ENCODE peak calls at places on chromosomes 2 and 18, in seven cellular contexts. E, R, A, W, C, J and U are unnamed samples.

GRCh38 chr18:67590571-67591141 is 74.1 kb upstream of the DSEL start:
- DNase-seq in R (no peak), A (no peak), J (no peak), E (no peak), C (no peak), W (no peak), U (no peak)

GRCh38 chr2:217147751-217148318 is 288.0 kb upstream of the TNP1 start:
- DNase-seq in C (no peak), J (no peak), R (no peak), A (no peak), E (no peak), W (no peak), U (no peak)

GRCh38 chr2:237575869-237576862 is 9.8 kb downstream of the PRLH start:
- DNase-seq in A (no peak), C (no peak), W (no peak), R (no peak), J (no peak), E (no peak), U (no peak)

GRCh38 chr2:142180820-142181533 is 50.2 kb upstream of the LRP1B start:
- DNase-seq in E (no peak), R (peak), J (no peak), A (no peak), W (no peak), C (no peak), U (no peak)

GRCh38 chr18:32891797-32892196 is 119.0 kb upstream of the KLHL14 start:
- DNase-seq in A (no peak), W (no peak), C (no peak), R (no peak), E (no peak), J (no peak), U (no peak)

GRCh38 chr2:101967826-101968498 is 23.8 kb upstream of the IL1R2 start:
- DNase-seq in C (no peak), E (no peak), A (no peak), J (no peak), R (no peak), W (peak), U (no peak)

GRCh38 chr18:79396431-79397287 is 929 bp downstream of the NFATC1 start:
- DNase-seq in R (peak), C (no peak), W (no peak), J (no peak), A (no peak), E (no peak), U (no peak)

GRCh38 chr2:84865181-84865783 is 15.6 kb downstream of the TRABD2A start:
- DNase-seq in C (no peak), J (no peak), A (no peak), R (no peak), E (no peak), W (no peak), U (no peak)

GRCh38 chr2:113041871-113042270 is 10.8 kb downstream of the IL36B start:
- DNase-seq in C (no peak), W (no peak), A (no peak), J (no peak), E (no peak), R (no peak), U (no peak)

GRCh38 chr18:37567061-37567993 is 1.7 kb upstream of the CELF4 start:
- DNase-seq in W (no peak), E (peak), A (no peak), R (no peak), C (no peak), J (no peak), U (no peak)

GRCh38 chr18:79765491-79766245 is 32.1 kb upstream of the KCNG2 start:
- DNase-seq in C (no peak), A (no peak), W (no peak), R (peak), J (no peak), E (no peak), U (no peak)

GRCh38 chr2:137928547-137929503 is 35.4 kb upstream of the HNMT start:
- DNase-seq in W (no peak), J (no peak), A (peak), E (peak), C (no peak), R (no peak), U (peak)

GRCh38 chr18:11178951-11179549 is 29.7 kb upstream of the PIEZO2 start:
- DNase-seq in E (no peak), W (no peak), R (no peak), A (no peak), C (no peak), J (no peak), U (no peak)

GRCh38 chr18:58228176-58228575 is 184.2 kb downstream of the NEDD4L start:
- DNase-seq in R (no peak), A (no peak), W (peak), C (no peak), J (no peak), E (no peak), U (no peak)

GRCh38 chr2:47223980-47224379 is 68.9 kb upstream of the STPG4 start:
- DNase-seq in E (no peak), R (no peak), W (no peak), A (no peak), J (no peak), C (no peak), U (no peak)

GRCh38 chr2:88091943-88092342 is 24.3 kb downstream of the SMYD1 start:
- DNase-seq in E (no peak), C (no peak), W (no peak), A (no peak), J (no peak), R (no peak), U (no peak)

GRCh38 chr2:108949316-108950299 is 39.4 kb downstream of the EDAR start:
- DNase-seq in W (no peak), E (peak), A (no peak), J (no peak), C (no peak), R (no peak), U (no peak)

GRCh38 chr2:20187331-20187730 is 37.6 kb downstream of the SDC1 start:
- DNase-seq in R (peak), J (no peak), W (no peak), E (no peak), C (no peak), A (no peak), U (no peak)

GRCh38 chr2:201149064-201149820 is 33.3 kb downstream of the CFLAR start:
- DNase-seq in A (peak), R (no peak), C (no peak), E (no peak), J (no peak), W (no peak), U (peak)

GRCh38 chr2:140597836-140598235 is 1533.0 kb downstream of the LRP1B start:
- DNase-seq in C (no peak), J (no peak), R (no peak), W (no peak), A (no peak), E (no peak), U (no peak)

GRCh38 chr2:29628882-29629281 is 292.5 kb downstream of the ALK start:
- DNase-seq in A (no peak), E (no peak), C (no peak), W (peak), R (no peak), J (no peak), U (no peak)

GRCh38 chr18:42780171-42780570 is 335.3 kb downstream of the RIT2 start:
- DNase-seq in J (no peak), A (no peak), W (no peak), C (no peak), R (no peak), E (no peak), U (no peak)

GRCh38 chr2:121809607-121810006 is 54.2 kb downstream of the TSN start:
- DNase-seq in C (no peak), J (no peak), R (no peak), A (no peak), E (no peak), W (no peak), U (no peak)

GRCh38 chr18:69774831-69775230 is 172.8 kb downstream of the CD226 start:
- DNase-seq in A (no peak), W (no peak), J (no peak), R (no peak), E (no peak), C (peak), U (no peak)

GRCh38 chr2:241272298-241272721 is 43.2 kb downstream of the HDLBP start:
- DNase-seq in J (no peak), A (no peak), E (peak), R (peak), W (peak), C (no peak), U (no peak)

GRCh38 chr2:48855142-48855541 is 99.6 kb upstream of the LHCGR start:
- DNase-seq in J (no peak), C (no peak), A (no peak), W (no peak), R (no peak), E (no peak), U (no peak)

GRCh38 chr2:237673130-237673921 is 45.9 kb downstream of the LRRFIP1 start:
- DNase-seq in R (peak), J (peak), E (peak), C (no peak), A (no peak), W (peak), U (no peak)

GRCh38 chr2:98768765-98769476 is 38.0 kb upstream of the MGAT4A start:
- DNase-seq in W (no peak), J (no peak), A (no peak), C (no peak), R (no peak), E (no peak), U (no peak)

GRCh38 chr2:213847316-213847715 is 563.1 kb downstream of the SPAG16 start:
- DNase-seq in J (no peak), E (no peak), W (no peak), A (no peak), R (no peak), C (no peak), U (no peak)

GRCh38 chr2:28406276-28407096 is 13.8 kb downstream of the FOSL2 start:
- DNase-seq in C (no peak), E (no peak), W (peak), R (peak), A (no peak), J (no peak), U (no peak)

GRCh38 chr18:77119101-77119850 is 13.3 kb downstream of the MBP start:
- DNase-seq in J (no peak), C (no peak), R (no peak), A (no peak), E (no peak), W (no peak), U (no peak)

GRCh38 chr2:53438056-53438455 is 329.5 kb upstream of the CHAC2 start:
- DNase-seq in E (no peak), C (no peak), J (no peak), R (no peak), W (no peak), A (no peak), U (no peak)

GRCh38 chr2:23532311-23533013 is 147.5 kb downstream of the KLHL29 start:
- DNase-seq in C (no peak), R (no peak), A (no peak), J (no peak), W (no peak), E (no peak), U (no peak)

DNA sequence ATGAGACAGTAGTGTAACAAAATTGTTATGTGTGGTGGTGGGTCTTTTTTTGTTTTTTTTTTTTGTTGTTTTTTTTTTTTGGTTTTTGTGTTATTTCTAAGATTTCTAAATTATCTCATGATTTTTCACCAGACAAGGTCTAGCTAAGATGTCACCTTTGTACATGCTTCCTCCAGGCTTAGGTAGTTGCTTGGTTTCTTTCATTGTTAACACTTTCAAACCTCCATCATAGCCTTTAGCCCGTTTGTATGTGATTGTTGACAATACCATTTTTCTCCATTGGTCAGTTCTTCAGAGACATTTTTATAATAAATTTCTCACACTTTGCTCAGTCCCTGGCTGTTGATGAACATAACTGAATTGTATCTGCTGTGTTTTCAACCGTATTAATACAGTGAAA is 2.2 kb downstream of the RELCH start:
- DNase-seq in J (no peak), E (no peak), R (no peak), W (no peak), A (no peak), C (no peak), U (no peak)
- H3K4me3 ChIP-seq in J (peak), E (peak), R (no peak), W (peak), A (peak), C (peak), U (peak)

DNA sequence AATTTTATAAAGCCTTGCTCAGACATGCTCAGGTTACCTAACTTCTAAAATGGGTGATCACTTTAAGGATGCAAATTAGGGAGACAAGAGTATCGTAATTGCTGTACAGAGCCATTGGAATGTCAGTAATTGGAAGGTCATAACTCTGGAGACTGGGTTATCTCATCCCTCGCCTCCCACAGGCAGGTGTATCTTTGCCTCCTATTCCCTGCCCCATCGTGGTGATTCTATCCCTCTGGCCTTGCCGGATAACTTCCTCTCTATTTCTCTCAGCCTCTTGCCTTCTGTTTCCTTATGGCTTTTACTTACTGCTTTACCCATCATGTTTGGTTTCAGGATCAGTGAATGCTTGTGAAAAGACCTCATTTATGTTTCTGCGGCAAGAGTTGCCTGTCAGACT is 2.5 kb downstream of the PDK1 start:
- DNase-seq in C (no peak), A (no peak), R (no peak), J (no peak), E (no peak), W (no peak), U (no peak)
- H3K4me3 ChIP-seq in C (no peak), A (no peak), R (no peak), J (no peak), E (no peak), W (no peak), U (peak)

GRCh38 chr2:45014016-45014702 is 4.9 kb upstream of the SIX2 start:
- DNase-seq in W (peak), C (no peak), E (peak), A (no peak), R (peak), J (no peak), U (peak)
- H3K4me3 ChIP-seq in W (peak), C (peak), E (peak), A (peak), R (no peak), J (peak), U (peak)

DNA sequence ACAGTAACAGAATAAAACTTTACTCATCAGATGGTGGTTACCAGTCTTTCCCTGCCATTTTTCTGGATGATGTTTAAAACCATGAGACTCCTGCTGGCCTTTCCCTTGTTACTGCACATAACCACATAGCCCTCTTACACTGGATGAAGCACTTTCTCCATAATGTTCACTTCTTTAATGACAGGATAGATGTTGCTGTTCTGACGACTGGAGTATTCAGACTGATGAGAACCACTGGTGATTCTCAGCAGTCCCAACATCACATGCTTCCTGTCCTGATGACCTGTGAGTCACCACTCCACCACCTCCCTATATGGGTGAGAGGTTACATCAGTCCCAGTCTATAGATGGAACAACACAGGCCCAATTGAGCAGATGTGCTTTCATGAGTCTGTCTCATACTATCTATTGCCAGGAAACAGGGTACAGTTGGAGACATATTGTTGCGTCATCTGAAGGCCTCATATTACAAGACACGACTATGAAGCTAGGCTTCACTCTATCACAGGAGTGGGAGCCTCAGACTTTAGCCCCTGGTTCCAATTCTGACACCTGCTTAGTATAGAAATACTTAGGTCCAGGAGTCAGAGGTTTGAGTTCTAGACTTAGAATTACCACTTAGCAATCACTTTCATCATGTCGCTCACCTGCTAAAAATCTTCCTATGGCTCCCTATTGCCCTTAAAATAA is 145.7 kb upstream of the KLF7 start:
- DNase-seq in E (peak), J (no peak), C (no peak), A (peak), R (no peak), W (peak), U (peak)
- H3K4me3 ChIP-seq in E (no peak), J (no peak), C (no peak), A (no peak), R (no peak), W (no peak), U (no peak)

GRCh38 chr2:219553168-219553417 is 9.3 kb downstream of the TMEM198 start:
- DNase-seq in C (no peak), R (no peak), E (no peak), J (no peak), W (no peak), A (no peak), U (no peak)

GRCh38 chr2:219551863-219552381 is 8.1 kb downstream of the TMEM198 start:
- DNase-seq in A (no peak), R (no peak), E (no peak), C (no peak), W (no peak), J (no peak), U (no peak)

GRCh38 chr2:219553463-219553862 is 9.6 kb downstream of the TMEM198 start:
- DNase-seq in C (no peak), W (no peak), J (no peak), E (no peak), R (no peak), A (no peak), U (no peak)

GRCh38 chr2:219551412-219551811 is 7.6 kb downstream of the TMEM198 start:
- DNase-seq in J (no peak), C (no peak), E (peak), R (peak), A (no peak), W (no peak), U (no peak)

GRCh38 chr2:219552382-219553167 is 8.7 kb downstream of the TMEM198 start:
- DNase-seq in R (peak), E (peak), C (no peak), W (peak), A (no peak), J (peak), U (peak)
- H3K4me3 ChIP-seq in R (no peak), E (peak), C (peak), W (peak), A (peak), J (peak), U (peak)